ENCODE peak calls at places on chromosomes 1 and 21, in four cellular contexts. M is DMS53, Z is choroid plexus epithelial cell, D is NCI-H1436 treated with DMSO at 0.1 percent for 48 hours. V is an unnamed sample.

GRCh38 chr1:114718661-114719423 is 2.3 kb upstream of the NRAS start:
- DNase-seq in M (peak; percentile 24), Z (peak; percentile 40), D (no peak), V (no peak)

GRCh38 chr1:198657550-198658064 is 18.8 kb downstream of the PTPRC start:
- DNase-seq in M (no peak), Z (peak; percentile 98), D (no peak), V (no peak)

GRCh38 chr1:51605961-51606723 is 10.8 kb upstream of the OSBPL9 start:
- DNase-seq in M (no peak), Z (no peak), D (no peak), V (no peak)

GRCh38 chr1:220001095-220001501 is 45.2 kb downstream of the EPRS1 start:
- DNase-seq in M (no peak), Z (peak; percentile 62), D (no peak), V (no peak)

GRCh38 chr1:15876357-15876756 is 28.9 kb downstream of the SPEN start:
- DNase-seq in M (peak; percentile 13), Z (peak; percentile 20), D (no peak), V (no peak)

GRCh38 chr1:160428655-160429054 is 28.3 kb downstream of the VANGL2 start:
- DNase-seq in M (peak; percentile 86), Z (peak; percentile 72), D (no peak), V (no peak)

GRCh38 chr1:74763714-74764301 is 30.9 kb downstream of the TYW3 start:
- DNase-seq in M (no peak), Z (no peak), D (no peak), V (no peak)

GRCh38 chr1:42788021-42788420 is 3.2 kb downstream of the TMEM269 start:
- DNase-seq in M (no peak), Z (no peak), D (no peak), V (no peak)

GRCh38 chr21:45420623-45421041 is 15.7 kb downstream of the COL18A1 start:
- DNase-seq in M (no peak), Z (no peak), D (no peak), V (peak; percentile 62)

GRCh38 chr1:53878492-53879105 is 11.0 kb downstream of the YIPF1 start:
- DNase-seq in M (peak; percentile 89), Z (peak; percentile 82), D (no peak), V (no peak)

GRCh38 chr1:7536891-7537591 is 234.1 kb upstream of the VAMP3 start:
- DNase-seq in M (no peak), Z (no peak), D (no peak), V (peak; percentile 67)

GRCh38 chr1:37391181-37391949 is 83.0 kb upstream of the ZC3H12A start:
- DNase-seq in M (no peak), Z (peak; percentile 3), D (peak; percentile 56), V (peak; percentile 25)

GRCh38 chr1:110171134-110171733 is 20.9 kb downstream of the SLC6A17 start:
- DNase-seq in M (no peak), Z (no peak), D (no peak), V (no peak)

GRCh38 chr21:41885341-41886024 is 6.3 kb upstream of the PRDM15 start:
- DNase-seq in M (no peak), Z (peak; percentile 11), D (no peak), V (peak; percentile 47)

GRCh38 chr1:199272690-199273089 is 633.9 kb downstream of the PTPRC start:
- DNase-seq in M (peak; percentile 81), Z (peak; percentile 97), D (no peak), V (peak; percentile 82)

GRCh38 chr1:15833069-15833679 is 14.3 kb upstream of the SPEN start:
- DNase-seq in M (peak; percentile 93), Z (no peak), D (peak; percentile 48), V (peak; percentile 85)

GRCh38 chr1:21696931-21697330 is 27.8 kb upstream of the RAP1GAP start:
- DNase-seq in M (no peak), Z (no peak), D (no peak), V (no peak)

GRCh38 chr1:21090460-21090859 is 86.2 kb downstream of the EIF4G3 start:
- DNase-seq in M (no peak), Z (peak; percentile 34), D (no peak), V (no peak)

GRCh38 chr1:23701996-23702395 is 10.4 kb downstream of the RPL11 start:
- DNase-seq in M (no peak), Z (no peak), D (no peak), V (no peak)

GRCh38 chr1:184407816-184408510 is 21.1 kb downstream of the C1orf21 start:
- DNase-seq in M (no peak), Z (peak; percentile 43), D (no peak), V (no peak)

GRCh38 chr21:25515484-25516405 is 91.5 kb downstream of the MRPL39 start:
- DNase-seq in M (no peak), Z (peak; percentile 62), D (no peak), V (no peak)

V was measured in posterior vena cava.